ENCODE peak calls at places on chromosomes 7 and 10, in eight cellular contexts. N is GM13976; Q is fibroblast of the aortic adventitia; R is fibroblast of lung; B is CD8-positive, alpha-beta T cell; W is PC-9; Z is endothelial cell of umbilical vein; H is CD4-positive, alpha-beta T cell. K is an unnamed sample.

GRCh38 chr10:118259288-118259906 is 82.7 kb downstream of the FAM204A start:
- DNase-seq in R (no peak), H (peak), Z (no peak), W (no peak), N (peak), Q (peak), B (no peak), K (no peak)

GRCh38 chr10:74071151-74071550 is 73.2 kb downstream of the VCL start:
- DNase-seq in W (no peak), Z (peak), Q (peak), N (no peak), B (no peak), H (no peak), R (peak), K (no peak)

GRCh38 chr7:75623390-75624133 is 115.2 kb downstream of the HIP1 start:
- DNase-seq in B (no peak), N (no peak), Z (no peak), H (no peak), W (no peak), Q (no peak), R (peak), K (no peak)

GRCh38 chr7:32164341-32164996 is 94.3 kb upstream of the PDE1C start:
- DNase-seq in H (no peak), R (peak), Z (peak), N (no peak), W (no peak), B (no peak), Q (peak), K (peak)

GRCh38 chr7:114931656-114932011 is 9.7 kb downstream of the MDFIC start:
- DNase-seq in Q (no peak), W (no peak), H (peak), Z (no peak), N (no peak), B (peak), R (no peak), K (no peak)

GRCh38 chr7:35537067-35538023 is 157.6 kb downstream of the HERPUD2 start:
- DNase-seq in Z (peak), R (peak), N (peak), Q (peak), B (peak), H (peak), W (peak), K (peak)

GRCh38 chr7:101555269-101555920 is 73.7 kb downstream of the MYL10 start:
- DNase-seq in R (no peak), Q (no peak), H (no peak), Z (no peak), N (peak), B (no peak), W (no peak), K (no peak)

GRCh38 chr7:129958643-129959479 is 6.1 kb upstream of the UBE2H start:
- DNase-seq in N (no peak), B (no peak), Q (peak), R (peak), W (peak), Z (peak), H (no peak), K (no peak)

GRCh38 chr10:88038268-88038667 is 174.8 kb downstream of the PTEN start:
- DNase-seq in Q (peak), B (no peak), N (no peak), W (peak), Z (no peak), H (no peak), R (peak), K (no peak)

GRCh38 chr7:127383123-127383835 is 9.2 kb downstream of the ZNF800 start:
- DNase-seq in Z (peak), R (peak), N (no peak), Q (peak), B (no peak), H (no peak), W (no peak), K (no peak)

GRCh38 chr10:86730227-86730626 is 26.2 kb upstream of the BMPR1A start:
- DNase-seq in Q (peak), Z (no peak), H (no peak), R (no peak), N (no peak), W (no peak), B (no peak), K (no peak)

GRCh38 chr7:13476881-13477444 is 512.5 kb downstream of the ETV1 start:
- DNase-seq in R (no peak), W (no peak), N (no peak), H (no peak), B (no peak), Z (no peak), Q (no peak), K (no peak)

GRCh38 chr7:117068511-117069155 is 115.3 kb downstream of the ST7 start:
- DNase-seq in N (no peak), W (no peak), Q (no peak), Z (peak), H (no peak), B (no peak), R (no peak), K (no peak)

GRCh38 chr7:14191686-14192098 is 202.2 kb upstream of the ETV1 start:
- DNase-seq in N (no peak), R (peak), B (no peak), Z (no peak), Q (peak), H (no peak), W (no peak), K (no peak)

GRCh38 chr7:137328389-137329120 is 15.0 kb downstream of the PTN start:
- DNase-seq in Q (peak), H (no peak), N (no peak), Z (no peak), R (peak), W (no peak), B (no peak), K (no peak)

GRCh38 chr7:24907311-24907886 is 72.6 kb downstream of the OSBPL3 start:
- DNase-seq in W (peak), N (no peak), Z (peak), Q (peak), R (peak), H (peak), B (no peak), K (no peak)

GRCh38 chr10:30456262-30456661 is 22.3 kb downstream of the MAP3K8 start:
- DNase-seq in Q (no peak), N (peak), H (peak), Z (peak), W (no peak), R (no peak), B (peak), K (no peak)

GRCh38 chr10:43684198-43684559 is 35.5 kb upstream of the ZNF32 start:
- DNase-seq in R (no peak), H (no peak), Z (no peak), N (no peak), B (no peak), W (no peak), Q (peak), K (no peak)

GRCh38 chr10:43685744-43686143 is 37.1 kb upstream of the ZNF32 start:
- DNase-seq in N (no peak), R (no peak), H (no peak), B (no peak), W (no peak), Q (no peak), Z (no peak), K (no peak)

GRCh38 chr10:43687373-43687772 is 38.7 kb upstream of the ZNF32 start:
- DNase-seq in W (no peak), H (no peak), Q (no peak), N (no peak), B (no peak), Z (no peak), R (no peak), K (no peak)

GRCh38 chr10:43688348-43688892 is 39.7 kb upstream of the ZNF32 start:
- DNase-seq in Z (no peak), B (no peak), H (no peak), Q (no peak), N (no peak), R (peak), W (no peak), K (no peak)

DNA sequence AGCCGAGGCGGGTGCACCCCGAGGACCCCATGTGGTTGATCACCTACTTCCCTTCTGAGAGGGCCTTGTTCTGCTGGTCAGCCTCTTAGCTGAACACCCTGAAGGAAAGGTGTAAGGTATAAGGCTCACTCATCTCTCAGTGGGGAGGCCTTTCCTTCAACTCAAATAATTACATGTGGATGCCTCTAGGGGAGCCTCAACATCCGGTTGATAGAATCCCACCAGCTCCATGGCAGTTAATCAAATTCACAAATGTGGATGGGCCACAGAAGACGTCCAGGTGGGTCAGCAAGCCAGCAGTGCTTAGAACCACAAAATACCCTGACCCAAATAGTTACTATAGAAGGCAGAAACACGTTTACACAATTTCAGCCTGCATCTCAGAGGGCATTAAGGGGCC is 37.7 kb upstream of the ZNF32 start:
- DNase-seq in Q (no peak), B (no peak), Z (no peak), N (no peak), R (no peak), H (no peak), W (no peak), K (no peak)
- TF ChIP-seq CTCF in Q (peak), B (no peak), Z (no peak), N (no peak), R (no peak), H (no peak), W (no peak), K (no peak)

GRCh38 chr7:3064077-3064476 is 20.4 kb upstream of the CARD11 start:
- DNase-seq in H (no peak), Q (no peak), R (no peak), Z (no peak), N (no peak), W (no peak), B (no peak), K (no peak)
- TF ChIP-seq CTCF in H (no peak), Q (no peak), R (no peak), Z (no peak), N (no peak), W (no peak), B (no peak), K (no peak)

GRCh38 chr10:114575417-114576131 is 82.5 kb downstream of the ABLIM1 start:
- DNase-seq in R (peak), B (no peak), W (no peak), N (no peak), Q (no peak), H (no peak), Z (no peak), K (no peak)

GRCh38 chr10:114576132-114576487 is 82.0 kb downstream of the ABLIM1 start:
- DNase-seq in Q (no peak), Z (no peak), B (no peak), H (no peak), N (no peak), R (no peak), W (no peak), K (no peak)

GRCh38 chr10:114573330-114574045 is 84.6 kb downstream of the ABLIM1 start:
- DNase-seq in Q (no peak), H (no peak), Z (no peak), B (no peak), W (no peak), N (no peak), R (no peak), K (no peak)

GRCh38 chr10:114576716-114577115 is 81.4 kb downstream of the ABLIM1 start:
- DNase-seq in N (no peak), B (no peak), H (no peak), Z (no peak), W (no peak), Q (no peak), R (no peak), K (no peak)

GRCh38 chr10:114571316-114571999 is 86.6 kb downstream of the ABLIM1 start:
- DNase-seq in R (no peak), Z (no peak), W (no peak), H (no peak), B (no peak), Q (no peak), N (no peak), K (no peak)
- TF ChIP-seq CTCF in R (no peak), Z (no peak), W (no peak), H (no peak), B (no peak), Q (no peak), N (no peak), K (no peak)

GRCh38 chr7:98305951-98306535 is 24.6 kb downstream of the BRI3 start:
- DNase-seq in W (no peak), N (no peak), R (no peak), Z (no peak), Q (no peak), H (no peak), B (no peak), K (no peak)
- TF ChIP-seq CTCF in W (no peak), N (no peak), R (no peak), Z (no peak), Q (no peak), H (no peak), B (no peak), K (no peak)